ENCODE peak calls at places on chromosomes 2 and 18, in eight cellular contexts. L is CD8-positive, alpha-beta memory T cell; Z is stimulated activated CD4-positive, alpha-beta T cell treated with anti-CD3 and anti-CD28 coated beads, Interleukin-4, amount 100 ng/mL, for 48 hours; Y is GM13977; M is germinal center; E is kidney tubule cell; H is NCI-H1694 treated with DMSO at 0.1 percent for 48 hours; X is GM23248. R is an unnamed sample.

GRCh38 chr2:38377501-38378258 is 607 bp upstream of the ATL2 start:
- DNase-seq in E (peak), L (no peak), M (peak), Z (no peak), X (peak), H (peak), Y (no peak), R (peak)

GRCh38 chr18:13610517-13610916 is 115.8 kb downstream of the FAM210A start:
- DNase-seq in E (no peak), M (no peak), X (peak), L (no peak), Y (no peak), H (no peak), Z (no peak), R (no peak)

GRCh38 chr2:143051480-143051879 is 77.7 kb upstream of the ARHGAP15 start:
- DNase-seq in H (no peak), Z (no peak), Y (no peak), M (no peak), E (no peak), L (no peak), X (no peak), R (peak)

GRCh38 chr2:216274194-216274593 is 98.1 kb downstream of the MARCHF4 start:
- DNase-seq in M (no peak), E (peak), X (peak), H (no peak), L (no peak), Z (no peak), Y (no peak), R (peak)

GRCh38 chr2:202193881-202194353 is 44.5 kb downstream of the SUMO1 start:
- DNase-seq in E (no peak), M (no peak), Z (no peak), Y (no peak), L (no peak), H (no peak), X (no peak), R (no peak)

GRCh38 chr2:78979380-78980238 is 45.9 kb upstream of the REG3G start:
- DNase-seq in M (no peak), L (no peak), Y (peak), E (peak), H (peak), Z (no peak), X (peak), R (peak)

GRCh38 chr2:23502096-23502495 is 117.1 kb downstream of the KLHL29 start:
- DNase-seq in H (no peak), M (no peak), Y (no peak), E (peak), Z (no peak), X (no peak), L (no peak), R (peak)

GRCh38 chr18:9792565-9793226 is 84.6 kb downstream of the RAB31 start:
- DNase-seq in H (peak), E (no peak), Z (peak), Y (peak), X (no peak), L (no peak), M (peak), R (no peak)

GRCh38 chr18:47758000-47758399 is 172.5 kb downstream of the SMAD2 start:
- DNase-seq in Y (no peak), L (no peak), E (no peak), Z (no peak), H (no peak), X (peak), M (no peak), R (peak)

GRCh38 chr2:18154259-18154658 is 275.8 kb downstream of the KCNS3 start:
- DNase-seq in Z (no peak), H (no peak), L (no peak), X (no peak), Y (no peak), M (no peak), E (peak), R (peak)

GRCh38 chr2:226868331-226868730 is 32.5 kb downstream of the RHBDD1 start:
- DNase-seq in E (no peak), Y (no peak), M (no peak), H (no peak), L (no peak), X (no peak), Z (no peak), R (no peak)

GRCh38 chr18:31679133-31679731 is 5.1 kb downstream of the B4GALT6 start:
- DNase-seq in L (no peak), X (peak), Z (no peak), Y (no peak), H (no peak), M (no peak), E (peak), R (peak)

GRCh38 chr2:30481323-30481800 is 34.3 kb downstream of the LCLAT1 start:
- DNase-seq in Z (no peak), Y (no peak), H (no peak), X (no peak), E (peak), L (no peak), M (no peak), R (no peak)

GRCh38 chr2:176997074-176997791 is 215.4 kb upstream of the HNRNPA3 start:
- DNase-seq in X (peak), M (no peak), L (no peak), Z (no peak), Y (no peak), H (no peak), E (peak), R (peak)

GRCh38 chr18:48160622-48161021 is 230.2 kb upstream of the SMAD2 start:
- DNase-seq in X (no peak), L (no peak), Z (no peak), E (no peak), Y (no peak), H (no peak), M (no peak), R (no peak)

GRCh38 chr2:49972699-49973098 is 818.4 kb upstream of the FSHR start:
- DNase-seq in L (no peak), E (no peak), Z (no peak), X (no peak), H (peak), Y (no peak), M (no peak), R (no peak)

GRCh38 chr2:86453838-86454237 is 12.7 kb downstream of the KDM3A start:
- DNase-seq in M (no peak), H (peak), L (no peak), E (no peak), X (peak), Z (no peak), Y (no peak), R (peak)

GRCh38 chr2:47631840-47632398 is 151.0 kb upstream of the MSH6 start:
- DNase-seq in Z (no peak), M (no peak), E (peak), Y (no peak), X (peak), L (no peak), H (no peak), R (peak)

GRCh38 chr2:220154243-220154642 is 526.8 kb downstream of the SLC4A3 start:
- DNase-seq in L (no peak), H (no peak), Y (no peak), E (no peak), X (no peak), Z (no peak), M (no peak), R (no peak)

GRCh38 chr2:113167962-113168340 is 5.8 kb upstream of the PSD4 start:
- DNase-seq in Y (no peak), H (no peak), E (no peak), M (no peak), Z (no peak), L (no peak), X (no peak), R (no peak)

GRCh38 chr18:10519999-10520935 is 5.6 kb upstream of the NAPG start:
- DNase-seq in Z (peak), E (peak), X (peak), M (peak), H (peak), L (peak), Y (peak), R (peak)

GRCh38 chr2:65046633-65047407 is 9.4 kb upstream of the CEP68 start:
- DNase-seq in Y (no peak), X (no peak), M (no peak), L (no peak), E (no peak), H (no peak), Z (no peak), R (no peak)

GRCh38 chr18:76957384-76958355 is 135.3 kb downstream of the ZNF236 start:
- DNase-seq in H (no peak), Z (no peak), E (no peak), X (no peak), L (no peak), M (no peak), Y (no peak), R (no peak)

GRCh38 chr2:223696719-223697118 is 94.6 kb upstream of the SCG2 start:
- DNase-seq in H (no peak), M (no peak), L (no peak), Z (no peak), E (peak), Y (no peak), X (peak), R (peak)

R was measured in epithelial cell of esophagus.